ENCODE peak calls at places on chromosomes 2 and 18, in five cellular contexts. One of them, this sample, is unnamed.

GRCh38 chr2:238925816-238926215 is 77.9 kb downstream of the TWIST2 start:
- DNase-seq in AG08395: no peak
- DNase-seq in AG04450: no peak
- DNase-seq in H54: no peak
- DNase-seq in activated gamma-delta T cell: no peak
- DNase-seq in this sample: no peak

GRCh38 chr2:437772-438393 is 150.0 kb upstream of the ALKAL2 start:
- DNase-seq in H54: no peak
- DNase-seq in activated gamma-delta T cell: no peak
- DNase-seq in AG08395: no peak
- DNase-seq in AG04450: no peak
- DNase-seq in this sample: peak; percentile 8

GRCh38 chr2:143162997-143163396 is 33.8 kb downstream of the ARHGAP15 start:
- DNase-seq in activated gamma-delta T cell: no peak
- DNase-seq in AG04450: no peak
- DNase-seq in H54: no peak
- DNase-seq in AG08395: no peak
- DNase-seq in this sample: no peak

GRCh38 chr2:215038411-215038810 is 100.0 kb downstream of the ABCA12 start:
- DNase-seq in AG04450: no peak
- DNase-seq in H54: no peak
- DNase-seq in activated gamma-delta T cell: no peak
- DNase-seq in AG08395: no peak
- DNase-seq in this sample: no peak

GRCh38 chr2:68709421-68709911 is 25.1 kb upstream of the ARHGAP25 start:
- DNase-seq in AG08395: peak; percentile 70
- DNase-seq in activated gamma-delta T cell: no peak
- DNase-seq in H54: peak; percentile 23
- DNase-seq in AG04450: peak; percentile 41
- DNase-seq in this sample: peak; percentile 56

GRCh38 chr2:63721082-63721424 is 120.6 kb upstream of the UGP2 start:
- DNase-seq in AG08395: no peak
- DNase-seq in activated gamma-delta T cell: no peak
- DNase-seq in H54: no peak
- DNase-seq in AG04450: no peak
- DNase-seq in this sample: no peak

GRCh38 chr18:44945847-44946490 is 265.3 kb downstream of the SETBP1 start:
- DNase-seq in activated gamma-delta T cell: no peak
- DNase-seq in AG08395: no peak
- DNase-seq in AG04450: no peak
- DNase-seq in H54: no peak
- DNase-seq in this sample: no peak

GRCh38 chr2:61538920-61539559 is 884 bp upstream of the XPO1 start:
- DNase-seq in AG04450: no peak
- DNase-seq in H54: no peak
- DNase-seq in activated gamma-delta T cell: no peak
- DNase-seq in AG08395: no peak
- DNase-seq in this sample: no peak

GRCh38 chr2:37588316-37588777 is 83.1 kb downstream of the CDC42EP3 start:
- DNase-seq in H54: no peak
- DNase-seq in AG08395: no peak
- DNase-seq in AG04450: no peak
- DNase-seq in activated gamma-delta T cell: no peak
- DNase-seq in this sample: no peak

This sample was measured in MV-4-11.